ENCODE peak calls at places on chromosomes 3 and 15, in eight cellular contexts. One of them, this sample, is unnamed.

GRCh38 chr3:195079636-195080035 is 191.3 kb downstream of the XXYLT1 start:
- DNase-seq in AG09319: no peak
- DNase-seq in stimulated activated CD8-positive, alpha-beta memory T cell treated with anti-CD3 and anti-CD28 coated beads, Interleukin-7, amount 100 ng/mL, for 24 hours: no peak
- DNase-seq in fibroblast of pulmonary artery: no peak
- DNase-seq in body of pancreas: no peak
- DNase-seq in GM20000: no peak
- DNase-seq in MCF 10A: no peak
- DNase-seq in brain microvascular endothelial cell: no peak
- DNase-seq in this sample: no peak

GRCh38 chr3:172244011-172244410 is 204.2 kb downstream of the GHSR start:
- DNase-seq in AG09319: no peak
- DNase-seq in stimulated activated CD8-positive, alpha-beta memory T cell treated with anti-CD3 and anti-CD28 coated beads, Interleukin-7, amount 100 ng/mL, for 24 hours: no peak
- DNase-seq in fibroblast of pulmonary artery: peak; percentile 51
- DNase-seq in body of pancreas: no peak
- DNase-seq in GM20000: no peak
- DNase-seq in MCF 10A: peak; percentile 82
- DNase-seq in brain microvascular endothelial cell: no peak
- DNase-seq in this sample: peak; percentile 82

GRCh38 chr3:39937315-39937714 is 127.9 kb downstream of the MYRIP start:
- DNase-seq in AG09319: no peak
- DNase-seq in stimulated activated CD8-positive, alpha-beta memory T cell treated with anti-CD3 and anti-CD28 coated beads, Interleukin-7, amount 100 ng/mL, for 24 hours: no peak
- DNase-seq in fibroblast of pulmonary artery: no peak
- DNase-seq in body of pancreas: peak; percentile 65
- DNase-seq in GM20000: no peak
- DNase-seq in MCF 10A: no peak
- DNase-seq in brain microvascular endothelial cell: no peak
- DNase-seq in this sample: no peak

GRCh38 chr3:15645740-15646490 is 44.4 kb downstream of the BTD start:
- DNase-seq in AG09319: peak; percentile 56
- DNase-seq in stimulated activated CD8-positive, alpha-beta memory T cell treated with anti-CD3 and anti-CD28 coated beads, Interleukin-7, amount 100 ng/mL, for 24 hours: no peak
- DNase-seq in fibroblast of pulmonary artery: peak; percentile 94
- DNase-seq in body of pancreas: no peak
- DNase-seq in GM20000: no peak
- DNase-seq in MCF 10A: peak; percentile 96
- DNase-seq in brain microvascular endothelial cell: peak; percentile 88
- DNase-seq in this sample: peak; percentile 88

GRCh38 chr15:58410353-58410752 is 21.4 kb upstream of the LIPC start:
- DNase-seq in AG09319: peak; percentile 46
- DNase-seq in stimulated activated CD8-positive, alpha-beta memory T cell treated with anti-CD3 and anti-CD28 coated beads, Interleukin-7, amount 100 ng/mL, for 24 hours: no peak
- DNase-seq in fibroblast of pulmonary artery: peak; percentile 4
- DNase-seq in body of pancreas: no peak
- DNase-seq in GM20000: peak; percentile 18
- DNase-seq in MCF 10A: no peak
- DNase-seq in brain microvascular endothelial cell: no peak
- DNase-seq in this sample: no peak

GRCh38 chr15:85543741-85544155 is 163.3 kb downstream of the AKAP13 start:
- DNase-seq in AG09319: no peak
- DNase-seq in stimulated activated CD8-positive, alpha-beta memory T cell treated with anti-CD3 and anti-CD28 coated beads, Interleukin-7, amount 100 ng/mL, for 24 hours: no peak
- DNase-seq in fibroblast of pulmonary artery: no peak
- DNase-seq in body of pancreas: peak; percentile 94
- DNase-seq in GM20000: no peak
- DNase-seq in MCF 10A: no peak
- DNase-seq in brain microvascular endothelial cell: no peak
- DNase-seq in this sample: peak; percentile 60

GRCh38 chr3:170701696-170702678 is 116.1 kb upstream of the SLC7A14 start:
- DNase-seq in AG09319: no peak
- DNase-seq in stimulated activated CD8-positive, alpha-beta memory T cell treated with anti-CD3 and anti-CD28 coated beads, Interleukin-7, amount 100 ng/mL, for 24 hours: no peak
- DNase-seq in fibroblast of pulmonary artery: no peak
- DNase-seq in body of pancreas: no peak
- DNase-seq in GM20000: no peak
- DNase-seq in MCF 10A: no peak
- DNase-seq in brain microvascular endothelial cell: no peak
- DNase-seq in this sample: no peak

GRCh38 chr15:90941038-90941437 is 6.0 kb downstream of the UNC45A start:
- DNase-seq in AG09319: no peak
- DNase-seq in stimulated activated CD8-positive, alpha-beta memory T cell treated with anti-CD3 and anti-CD28 coated beads, Interleukin-7, amount 100 ng/mL, for 24 hours: no peak
- DNase-seq in fibroblast of pulmonary artery: no peak
- DNase-seq in body of pancreas: no peak
- DNase-seq in GM20000: no peak
- DNase-seq in MCF 10A: no peak
- DNase-seq in brain microvascular endothelial cell: no peak
- DNase-seq in this sample: no peak

GRCh38 chr3:31541102-31541501 is 8.4 kb downstream of the STT3B start:
- DNase-seq in AG09319: no peak
- DNase-seq in stimulated activated CD8-positive, alpha-beta memory T cell treated with anti-CD3 and anti-CD28 coated beads, Interleukin-7, amount 100 ng/mL, for 24 hours: no peak
- DNase-seq in fibroblast of pulmonary artery: peak; percentile 18
- DNase-seq in body of pancreas: no peak
- DNase-seq in GM20000: no peak
- DNase-seq in MCF 10A: peak; percentile 50
- DNase-seq in brain microvascular endothelial cell: no peak
- DNase-seq in this sample: peak; percentile 25

GRCh38 chr3:110454066-110454465 is 617.5 kb upstream of the NECTIN3 start:
- DNase-seq in AG09319: no peak
- DNase-seq in stimulated activated CD8-positive, alpha-beta memory T cell treated with anti-CD3 and anti-CD28 coated beads, Interleukin-7, amount 100 ng/mL, for 24 hours: no peak
- DNase-seq in fibroblast of pulmonary artery: no peak
- DNase-seq in body of pancreas: no peak
- DNase-seq in GM20000: no peak
- DNase-seq in MCF 10A: no peak
- DNase-seq in brain microvascular endothelial cell: no peak
- DNase-seq in this sample: peak; percentile 48

This sample was measured in cardiac fibroblast.